ENCODE peak calls at places on chromosomes 16 and 17, in four cellular contexts. G is cardiac fibroblast, I is NCI-H2171 treated with DMSO at 0.1 percent for 48 hours, Y is aorta. J is an unnamed sample.
A peak's percentile ranks its signal among the peaks of the same experiment; 100 is the strongest.

GRCh38 chr17:74738051-74738996 is 1.3 kb downstream of the RAB37 start:
- DNase-seq in I (no peak), Y (peak; percentile 62), G (peak; percentile 53), J (no peak)

GRCh38 chr16:67268136-67268579 is 11.2 kb upstream of the PLEKHG4 start:
- DNase-seq in Y (peak; percentile 79), I (no peak), G (peak; percentile 97), J (peak; percentile 96)

GRCh38 chr17:14688134-14688533 is 387.3 kb downstream of the HS3ST3B1 start:
- DNase-seq in I (no peak), Y (no peak), G (no peak), J (no peak)

GRCh38 chr17:68290955-68291835 is at the start of the genes ARSG and SLC16A6:
- DNase-seq in Y (peak; percentile 80), G (peak; percentile 46), I (peak; percentile 89), J (peak; percentile 40)

GRCh38 chr16:87484487-87485331 is 8.1 kb downstream of the ZCCHC14 start:
- DNase-seq in Y (no peak), G (no peak), I (no peak), J (no peak)

GRCh38 chr17:5502552-5502951 is 16.2 kb downstream of the MIS12 start:
- DNase-seq in G (no peak), I (no peak), Y (no peak), J (no peak)

GRCh38 chr16:85137323-85138072 is 25.2 kb upstream of the CIBAR2 start:
- DNase-seq in Y (peak; percentile 97), I (no peak), G (peak; percentile 98), J (peak; percentile 42)

GRCh38 chr17:50148226-50149098 is 2.0 kb downstream of the PPP1R9B start:
- DNase-seq in I (peak; percentile 62), Y (peak; percentile 83), G (peak; percentile 55), J (no peak)